ENCODE peak calls at places on chromosome 7, in four cellular contexts. K is PC-3, C is hepatocyte, X is HepG2. S is an unnamed sample.

GRCh38 chr7:15839415-15840100 is 153.1 kb upstream of the MEOX2 start:
- DNase-seq in C (peak), K (no peak), X (no peak), S (peak)

GRCh38 chr7:41570766-41571165 is 132.1 kb downstream of the INHBA start:
- DNase-seq in X (no peak), K (no peak), C (no peak), S (no peak)

GRCh38 chr7:34838329-34838728 is 180.3 kb downstream of the NPSR1 start:
- DNase-seq in K (peak), C (no peak), X (no peak), S (no peak)

GRCh38 chr7:127831312-127832212 is 179.6 kb downstream of the SND1 start:
- DNase-seq in K (no peak), C (no peak), X (no peak), S (no peak)

GRCh38 chr7:1999278-1999984 is 233.3 kb downstream of the MAD1L1 start:
- DNase-seq in C (no peak), K (no peak), X (no peak), S (no peak)

GRCh38 chr7:42102301-42102700 is 134.7 kb downstream of the GLI3 start:
- DNase-seq in X (no peak), C (no peak), K (no peak), S (no peak)

GRCh38 chr7:130560972-130561371 is 69.1 kb downstream of the MEST start:
- DNase-seq in X (peak), C (peak), K (peak), S (peak)

GRCh38 chr7:35716038-35716803 is 21.3 kb upstream of the HERPUD2 start:
- DNase-seq in X (no peak), K (no peak), C (no peak), S (peak)

GRCh38 chr7:108267615-108268014 is 137.5 kb upstream of the LAMB4 start:
- DNase-seq in X (no peak), C (no peak), K (no peak), S (no peak)

GRCh38 chr7:158685727-158686126 is 18.9 kb downstream of the NCAPG2 start:
- DNase-seq in C (no peak), X (no peak), K (no peak), S (peak)

GRCh38 chr7:83697814-83698530 is 49.0 kb upstream of the SEMA3E start:
- DNase-seq in K (peak), C (no peak), X (no peak), S (peak)

GRCh38 chr7:595621-596010 is 76.0 kb upstream of the PDGFA start:
- DNase-seq in C (no peak), K (no peak), X (no peak), S (no peak)

GRCh38 chr7:128108641-128109423 is 77.6 kb upstream of the LRRC4 start:
- DNase-seq in K (no peak), C (no peak), X (no peak), S (no peak)

GRCh38 chr7:23277359-23277989 is 21.7 kb upstream of the MALSU1 start:
- DNase-seq in K (peak), C (peak), X (peak), S (peak)

GRCh38 chr7:79453558-79454324 is at the start of gene MAGI2:
- DNase-seq in X (peak), K (no peak), C (peak), S (peak)

GRCh38 chr7:41003031-41003925 is 699.6 kb downstream of the INHBA start:
- DNase-seq in C (peak), K (peak), X (peak), S (peak)

GRCh38 chr7:101862280-101863220 is 45.1 kb downstream of the CUX1 start:
- DNase-seq in C (no peak), X (peak), K (no peak), S (no peak)

GRCh38 chr7:27106181-27106905 is 3.9 kb upstream of the HOXA2 start:
- DNase-seq in C (no peak), K (no peak), X (no peak), S (no peak)
- TF ChIP-seq EZH2 in C (peak), K (no peak), X (no peak), S (no peak)

DNA sequence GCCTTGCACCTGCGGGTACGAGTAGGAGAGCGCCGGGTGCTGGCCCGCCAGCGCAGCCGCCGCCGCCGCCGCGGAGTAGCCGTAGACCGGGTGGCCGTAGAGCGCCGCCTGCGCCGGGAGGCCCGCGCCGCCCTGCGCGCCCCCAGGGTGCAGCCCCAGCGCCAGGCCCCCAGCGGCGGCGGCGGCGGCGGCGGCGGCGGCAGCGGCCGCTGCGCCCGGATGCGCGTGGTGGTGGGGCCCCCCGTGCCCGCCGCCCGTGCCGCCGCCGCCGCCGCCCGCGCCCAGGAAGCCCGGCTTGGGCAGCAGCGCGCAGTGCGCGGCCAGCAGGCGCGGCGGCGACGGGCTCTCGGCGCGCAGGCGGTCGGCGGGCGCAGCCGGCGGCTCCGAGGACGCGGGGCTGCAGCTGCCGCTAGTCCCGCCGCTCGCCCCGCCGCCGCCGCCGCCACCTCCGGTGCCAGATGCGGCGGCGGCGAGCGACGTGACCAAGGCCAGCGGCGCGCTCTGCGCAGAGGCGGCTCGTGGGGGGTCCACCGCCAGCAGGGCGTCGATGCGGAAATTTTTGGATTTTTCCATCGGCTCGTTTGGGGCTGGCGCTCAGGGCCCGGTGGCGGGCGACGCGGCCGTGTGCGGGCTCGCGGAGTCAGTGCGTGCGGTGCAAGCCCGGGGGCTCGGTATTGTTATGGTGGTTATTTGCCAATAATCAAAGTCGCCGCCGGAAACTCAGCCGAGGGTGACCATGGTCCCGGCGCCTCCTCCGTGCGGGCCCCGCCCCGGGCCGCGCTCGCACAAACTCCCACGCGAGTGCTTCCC is 480 bp downstream of the MNX1 start:
- DNase-seq in C (no peak), K (no peak), X (no peak), S (no peak)
- TF ChIP-seq EZH2 in C (no peak), K (no peak), X (no peak), S (peak)

DNA sequence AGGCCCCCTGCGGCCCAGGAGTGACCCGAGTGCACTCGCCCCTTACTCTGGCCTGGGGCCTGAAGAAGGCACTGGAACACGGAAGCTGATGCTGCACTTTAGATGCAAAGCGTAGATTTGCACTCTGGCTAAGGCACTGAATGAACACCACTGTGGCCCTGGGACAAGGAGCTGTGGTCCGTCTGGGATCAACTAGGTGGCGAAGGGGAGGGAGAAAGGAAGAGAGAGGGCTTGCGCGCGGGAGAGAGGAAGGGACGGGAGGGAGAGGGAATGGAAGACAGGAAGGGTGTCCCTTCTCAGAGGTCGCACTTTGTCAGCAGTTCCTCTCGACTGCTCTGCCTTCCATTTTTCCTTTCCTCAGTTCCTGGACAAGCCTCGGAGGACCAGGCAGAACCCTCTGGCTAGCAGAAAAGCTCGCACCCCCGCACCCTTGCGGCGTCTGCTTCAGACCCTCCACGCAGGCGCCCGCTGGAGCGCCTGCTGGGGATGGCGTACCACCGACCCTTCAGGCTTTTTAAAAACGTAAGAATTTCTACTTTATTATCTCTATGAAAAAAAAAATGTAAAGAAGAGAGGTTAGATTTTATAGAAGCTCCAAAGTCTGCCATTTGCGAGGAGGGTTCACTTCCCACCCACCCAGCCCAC is 1.2 kb downstream of the FERD3L start:
- DNase-seq in K (no peak), X (no peak), C (no peak), S (peak)
- TF ChIP-seq EZH2 in K (no peak), X (no peak), C (peak), S (no peak)

GRCh38 chr7:47150497-47151260 is 431.2 kb downstream of the TNS3 start:
- DNase-seq in C (no peak), K (no peak), X (no peak), S (no peak)

GRCh38 chr7:47152307-47152706 is 429.6 kb downstream of the TNS3 start:
- DNase-seq in K (no peak), X (no peak), C (no peak), S (no peak)

GRCh38 chr7:47153076-47153475 is 428.8 kb downstream of the TNS3 start:
- DNase-seq in X (peak), K (peak), C (peak), S (peak)

GRCh38 chr7:47154781-47155180 is 427.1 kb downstream of the TNS3 start:
- DNase-seq in C (no peak), K (no peak), X (no peak), S (peak)

DNA sequence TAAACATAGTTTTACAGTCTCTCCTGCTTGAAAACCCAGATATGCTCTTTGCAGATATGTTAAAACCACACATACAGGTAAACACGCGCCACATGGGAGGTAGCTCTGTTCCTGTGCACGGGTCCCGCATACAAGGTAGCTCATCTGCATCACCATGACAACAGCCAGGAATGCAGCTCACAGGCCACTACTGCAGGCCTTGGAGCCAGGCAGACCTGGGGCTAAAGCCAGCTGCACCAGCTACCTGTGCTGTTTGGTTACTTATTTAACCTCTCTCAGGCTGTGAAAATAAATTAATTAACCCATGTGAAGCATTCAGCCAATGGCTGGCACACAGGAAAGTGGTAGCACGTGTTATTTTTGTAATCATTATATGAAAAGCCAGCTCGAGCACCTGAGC is 428.3 kb downstream of the TNS3 start:
- DNase-seq in C (peak), K (no peak), X (peak), S (no peak)
- TF ChIP-seq EZH2 in C (no peak), K (no peak), X (no peak), S (no peak)